ENCODE peak calls at places on chromosomes 2 and 18, in seven cellular contexts. One of them, this sample, is unnamed.

GRCh38 chr2:126972272-126972626 is 73.6 kb downstream of the TEX51 start:
- DNase-seq in H9: no peak
- DNase-seq in trophoblast cell: no peak
- DNase-seq in IMR-90: no peak
- DNase-seq in neuronal stem cell: no peak
- DNase-seq in mesendoderm: no peak
- DNase-seq in H1: no peak
- DNase-seq in this sample: no peak

GRCh38 chr2:29295843-29296242 is 180.6 kb downstream of the CLIP4 start:
- DNase-seq in H9: peak; percentile 38
- DNase-seq in trophoblast cell: no peak
- DNase-seq in IMR-90: peak; percentile 26
- DNase-seq in neuronal stem cell: no peak
- DNase-seq in mesendoderm: peak; percentile 40
- DNase-seq in H1: no peak
- DNase-seq in this sample: no peak

GRCh38 chr2:213119061-213119809 is 32.2 kb downstream of the IKZF2 start:
- DNase-seq in H9: no peak
- DNase-seq in trophoblast cell: no peak
- DNase-seq in IMR-90: peak; percentile 90
- DNase-seq in neuronal stem cell: no peak
- DNase-seq in mesendoderm: no peak
- DNase-seq in H1: no peak
- DNase-seq in this sample: no peak

GRCh38 chr2:76953733-76954347 is 568.3 kb downstream of the LRRTM4 start:
- DNase-seq in H9: peak; percentile 70
- DNase-seq in trophoblast cell: peak; percentile 73
- DNase-seq in IMR-90: peak; percentile 41
- DNase-seq in neuronal stem cell: peak; percentile 67
- DNase-seq in mesendoderm: peak; percentile 89
- DNase-seq in H1: peak; percentile 74
- DNase-seq in this sample: peak; percentile 76

GRCh38 chr18:74284501-74285004 is 7.2 kb downstream of the CYB5A start:
- DNase-seq in H9: no peak
- DNase-seq in trophoblast cell: no peak
- DNase-seq in IMR-90: no peak
- DNase-seq in neuronal stem cell: peak; percentile 38
- DNase-seq in mesendoderm: no peak
- DNase-seq in H1: no peak
- DNase-seq in this sample: no peak

GRCh38 chr2:239485622-239486021 is 84.8 kb upstream of the HDAC4 start:
- DNase-seq in H9: no peak
- DNase-seq in trophoblast cell: no peak
- DNase-seq in IMR-90: no peak
- DNase-seq in neuronal stem cell: no peak
- DNase-seq in mesendoderm: no peak
- DNase-seq in H1: no peak
- DNase-seq in this sample: no peak

GRCh38 chr2:57720728-57721627 is 325.6 kb upstream of the VRK2 start:
- DNase-seq in H9: peak; percentile 71
- DNase-seq in trophoblast cell: peak; percentile 61
- DNase-seq in IMR-90: peak; percentile 52
- DNase-seq in neuronal stem cell: peak; percentile 69
- DNase-seq in mesendoderm: peak; percentile 87
- DNase-seq in H1: peak; percentile 66
- DNase-seq in this sample: peak; percentile 69

GRCh38 chr18:58937204-58937603 is 72.5 kb downstream of the ZNF532 start:
- DNase-seq in H9: no peak
- DNase-seq in trophoblast cell: peak; percentile 8
- DNase-seq in IMR-90: peak; percentile 70
- DNase-seq in neuronal stem cell: no peak
- DNase-seq in mesendoderm: no peak
- DNase-seq in H1: no peak
- DNase-seq in this sample: peak; percentile 77

GRCh38 chr2:217900010-217900779 is 102.6 kb downstream of the TNS1 start:
- DNase-seq in H9: no peak
- DNase-seq in trophoblast cell: no peak
- DNase-seq in IMR-90: no peak
- DNase-seq in neuronal stem cell: no peak
- DNase-seq in mesendoderm: peak; percentile 79
- DNase-seq in H1: no peak
- DNase-seq in this sample: no peak

GRCh38 chr2:206804326-206804725 is 38.9 kb downstream of the FASTKD2 start:
- DNase-seq in H9: peak; percentile 62
- DNase-seq in trophoblast cell: no peak
- DNase-seq in IMR-90: no peak
- DNase-seq in neuronal stem cell: no peak
- DNase-seq in mesendoderm: peak; percentile 63
- DNase-seq in H1: no peak
- DNase-seq in this sample: peak; percentile 18

GRCh38 chr18:48342588-48342987 is 66.6 kb downstream of the ZBTB7C start:
- DNase-seq in H9: no peak
- DNase-seq in trophoblast cell: no peak
- DNase-seq in IMR-90: no peak
- DNase-seq in neuronal stem cell: no peak
- DNase-seq in mesendoderm: no peak
- DNase-seq in H1: no peak
- DNase-seq in this sample: no peak

GRCh38 chr18:6058941-6059340 is 163.6 kb upstream of the TMEM200C start:
- DNase-seq in H9: no peak
- DNase-seq in trophoblast cell: peak; percentile 4
- DNase-seq in IMR-90: peak; percentile 84
- DNase-seq in neuronal stem cell: peak; percentile 26
- DNase-seq in mesendoderm: no peak
- DNase-seq in H1: no peak
- DNase-seq in this sample: peak; percentile 47

GRCh38 chr2:143284087-143284675 is 155.0 kb downstream of the ARHGAP15 start:
- DNase-seq in H9: no peak
- DNase-seq in trophoblast cell: peak; percentile 65
- DNase-seq in IMR-90: peak; percentile 50
- DNase-seq in neuronal stem cell: peak; percentile 20
- DNase-seq in mesendoderm: peak; percentile 55
- DNase-seq in H1: no peak
- DNase-seq in this sample: peak; percentile 48

GRCh38 chr18:78875268-78875997 is 104.2 kb upstream of the SALL3 start:
- DNase-seq in H9: peak; percentile 64
- DNase-seq in trophoblast cell: peak; percentile 43
- DNase-seq in IMR-90: no peak
- DNase-seq in neuronal stem cell: peak; percentile 24
- DNase-seq in mesendoderm: peak; percentile 62
- DNase-seq in H1: peak; percentile 73
- DNase-seq in this sample: no peak

GRCh38 chr2:60552096-60552850 is 1.2 kb downstream of the BCL11A start:
- DNase-seq in H9: peak; percentile 36
- DNase-seq in trophoblast cell: peak; percentile 23
- DNase-seq in IMR-90: no peak
- DNase-seq in neuronal stem cell: no peak
- DNase-seq in mesendoderm: peak; percentile 80
- DNase-seq in H1: peak; percentile 68
- DNase-seq in this sample: peak; percentile 20

GRCh38 chr2:234422895-234423505 is 73.9 kb downstream of the ARL4C start:
- DNase-seq in H9: no peak
- DNase-seq in trophoblast cell: peak; percentile 47
- DNase-seq in IMR-90: no peak
- DNase-seq in neuronal stem cell: no peak
- DNase-seq in mesendoderm: no peak
- DNase-seq in H1: no peak
- DNase-seq in this sample: no peak

GRCh38 chr2:10437806-10438205 is 10.3 kb downstream of the ODC1 start:
- DNase-seq in H9: no peak
- DNase-seq in trophoblast cell: no peak
- DNase-seq in IMR-90: no peak
- DNase-seq in neuronal stem cell: no peak
- DNase-seq in mesendoderm: no peak
- DNase-seq in H1: no peak
- DNase-seq in this sample: no peak

GRCh38 chr2:206647985-206648384 is 5.7 kb downstream of the FAM237A start:
- DNase-seq in H9: no peak
- DNase-seq in trophoblast cell: no peak
- DNase-seq in IMR-90: peak; percentile 3
- DNase-seq in neuronal stem cell: no peak
- DNase-seq in mesendoderm: no peak
- DNase-seq in H1: no peak
- DNase-seq in this sample: no peak

GRCh38 chr2:20595439-20596192 is 55.3 kb downstream of the HS1BP3 start:
- DNase-seq in H9: no peak
- DNase-seq in trophoblast cell: peak; percentile 67
- DNase-seq in IMR-90: peak; percentile 60
- DNase-seq in neuronal stem cell: no peak
- DNase-seq in mesendoderm: peak; percentile 59
- DNase-seq in H1: no peak
- DNase-seq in this sample: peak; percentile 95

GRCh38 chr2:221243758-221244157 is 328.3 kb downstream of the EPHA4 start:
- DNase-seq in H9: no peak
- DNase-seq in trophoblast cell: no peak
- DNase-seq in IMR-90: no peak
- DNase-seq in neuronal stem cell: no peak
- DNase-seq in mesendoderm: no peak
- DNase-seq in H1: no peak
- DNase-seq in this sample: no peak

GRCh38 chr2:86420913-86421312 is 20.3 kb upstream of the KDM3A start:
- DNase-seq in H9: no peak
- DNase-seq in trophoblast cell: no peak
- DNase-seq in IMR-90: no peak
- DNase-seq in neuronal stem cell: no peak
- DNase-seq in mesendoderm: no peak
- DNase-seq in H1: no peak
- DNase-seq in this sample: no peak

GRCh38 chr2:33681333-33681732 is 82.2 kb upstream of the FAM98A start:
- DNase-seq in H9: no peak
- DNase-seq in trophoblast cell: peak; percentile 13
- DNase-seq in IMR-90: peak; percentile 7
- DNase-seq in neuronal stem cell: no peak
- DNase-seq in mesendoderm: peak; percentile 47
- DNase-seq in H1: no peak
- DNase-seq in this sample: no peak

DNA sequence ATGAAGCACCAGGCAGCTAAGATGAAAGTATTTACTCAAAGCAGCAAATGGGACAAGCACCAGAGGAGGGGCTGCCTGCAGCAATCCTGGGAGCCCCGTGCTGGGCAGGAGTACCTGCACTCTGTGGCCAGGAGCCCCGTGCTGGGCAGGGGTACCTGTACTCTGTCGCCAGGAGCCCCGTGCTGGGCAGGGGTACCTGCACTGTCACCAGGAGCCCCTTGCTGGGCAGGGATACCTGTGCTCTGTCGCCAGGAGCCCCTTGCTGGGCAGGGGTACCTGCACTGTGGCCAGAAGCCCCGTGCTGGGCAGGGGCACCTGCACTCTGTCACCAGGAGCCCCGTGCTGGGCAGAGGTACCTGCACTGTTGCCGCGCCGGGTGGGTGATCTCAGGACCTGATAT is 158.6 kb downstream of the MYT1L start:
- DNase-seq in H9: no peak
- DNase-seq in trophoblast cell: no peak
- DNase-seq in IMR-90: no peak
- DNase-seq in neuronal stem cell: no peak
- DNase-seq in mesendoderm: no peak
- DNase-seq in H1: no peak
- DNase-seq in this sample: no peak
- H3K18ac ChIP-seq in H9: no peak overlapping the region
- H3K18ac ChIP-seq in trophoblast cell: no peak overlapping the region
- H3K18ac ChIP-seq in IMR-90: no peak overlapping the region
- H3K18ac ChIP-seq in neuronal stem cell: peak overlapping the region; percentile 11
- H3K18ac ChIP-seq in mesendoderm: no peak overlapping the region
- H3K18ac ChIP-seq in H1: no peak overlapping the region
- H3K18ac ChIP-seq in this sample: no peak overlapping the region

DNA sequence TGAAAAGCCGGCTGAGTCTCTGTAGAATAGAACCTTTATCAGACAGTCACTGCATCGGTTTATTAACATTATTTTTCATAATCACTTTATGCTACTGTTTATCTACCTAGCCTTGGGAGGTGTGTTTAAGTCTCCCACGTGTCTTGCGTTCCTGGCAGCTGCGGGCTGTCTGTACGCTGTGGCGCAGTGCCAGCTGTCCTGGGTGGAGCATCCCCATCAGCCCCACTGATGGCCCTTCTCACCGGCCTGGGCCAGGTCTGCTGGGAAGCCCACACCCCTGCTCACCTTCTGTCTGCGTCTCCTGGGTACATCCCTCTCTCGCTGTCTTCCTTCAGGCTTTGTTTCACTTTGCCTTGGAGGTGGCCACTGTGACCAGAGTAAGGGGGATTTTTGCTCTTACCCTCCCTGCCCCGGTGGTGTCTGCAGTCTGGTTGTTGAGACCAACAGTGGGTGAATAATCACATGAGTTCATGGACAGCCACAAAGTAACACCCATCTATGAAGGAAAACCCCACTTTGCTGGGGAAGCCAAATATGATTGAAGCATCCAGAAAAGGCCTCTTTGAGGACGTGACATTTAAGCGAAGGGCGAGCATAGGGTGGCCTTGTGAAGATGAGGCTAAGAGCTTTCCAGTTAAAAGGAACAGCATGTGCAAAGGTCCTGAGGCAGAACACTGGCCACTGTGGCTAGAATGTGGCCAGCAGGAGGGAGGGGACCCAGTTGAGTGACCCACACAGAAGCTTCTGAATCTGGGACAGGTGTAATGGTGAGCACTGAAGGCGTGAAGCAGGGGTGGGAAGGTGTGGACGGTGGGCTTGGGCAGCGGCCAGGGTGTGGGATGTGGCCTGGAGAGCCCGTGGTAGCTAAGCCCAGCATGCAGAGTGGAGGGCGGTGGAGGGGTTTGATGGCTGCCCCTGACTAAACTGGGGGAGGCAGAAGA is 41.7 kb downstream of the RAMP1 start:
- DNase-seq in H9: no peak
- DNase-seq in trophoblast cell: no peak
- DNase-seq in IMR-90: no peak
- DNase-seq in neuronal stem cell: no peak
- DNase-seq in mesendoderm: no peak
- DNase-seq in H1: no peak
- DNase-seq in this sample: no peak
- H4K8ac ChIP-seq in H9: no peak overlapping the region
- H4K8ac ChIP-seq in trophoblast cell: no peak overlapping the region
- H4K8ac ChIP-seq in IMR-90: no peak overlapping the region
- H4K8ac ChIP-seq in neuronal stem cell: no peak overlapping the region
- H4K8ac ChIP-seq in mesendoderm: no peak overlapping the region
- H4K8ac ChIP-seq in H1: no peak overlapping the region
- H4K8ac ChIP-seq in this sample: no peak overlapping the region

GRCh38 chr2:105769504-105769903 is 24.8 kb downstream of the NCK2 start:
- DNase-seq in H9: peak; percentile 56
- DNase-seq in trophoblast cell: no peak
- DNase-seq in IMR-90: no peak
- DNase-seq in neuronal stem cell: no peak
- DNase-seq in mesendoderm: peak; percentile 53
- DNase-seq in H1: no peak
- DNase-seq in this sample: no peak
- H3K18ac ChIP-seq in H9: no peak overlapping the region
- H3K18ac ChIP-seq in trophoblast cell: no peak overlapping the region
- H3K18ac ChIP-seq in IMR-90: no peak overlapping the region
- H3K18ac ChIP-seq in neuronal stem cell: no peak overlapping the region
- H3K18ac ChIP-seq in mesendoderm: no peak overlapping the region
- H3K18ac ChIP-seq in H1: no peak overlapping the region
- H3K18ac ChIP-seq in this sample: peak overlapping the region; percentile 21

GRCh38 chr2:128263902-128264331 is 54.8 kb downstream of the HS6ST1 start:
- DNase-seq in H9: no peak
- DNase-seq in trophoblast cell: peak; percentile 75
- DNase-seq in IMR-90: no peak
- DNase-seq in neuronal stem cell: no peak
- DNase-seq in mesendoderm: no peak
- DNase-seq in H1: peak; percentile 43
- DNase-seq in this sample: no peak
- H4K8ac ChIP-seq in H9: no peak overlapping the region
- H4K8ac ChIP-seq in trophoblast cell: no peak overlapping the region
- H4K8ac ChIP-seq in IMR-90: no peak overlapping the region
- H4K8ac ChIP-seq in neuronal stem cell: no peak overlapping the region
- H4K8ac ChIP-seq in mesendoderm: no peak overlapping the region
- H4K8ac ChIP-seq in H1: no peak overlapping the region
- H4K8ac ChIP-seq in this sample: no peak overlapping the region